ENCODE peak calls at places on chromosomes 3 and 15, in eight cellular contexts. C, Y, V, X, O, G, Q and P are unnamed samples.
A peak's percentile ranks its signal among the peaks of the same experiment; 100 is the strongest.

GRCh38 chr15:40445411-40446055 is 4.8 kb downstream of the BAHD1 start:
- DNase-seq in C (peak; percentile 21), Y (peak; percentile 77), V (peak; percentile 67), X (no peak), O (peak; percentile 75), G (no peak), Q (no peak), P (peak; percentile 74)

GRCh38 chr15:81002254-81003022 is 1.7 kb downstream of the TLNRD1 start:
- DNase-seq in C (peak; percentile 48), Y (peak; percentile 19), V (no peak), X (peak; percentile 29), O (peak; percentile 57), G (peak; percentile 29), Q (no peak), P (peak; percentile 63)

GRCh38 chr15:76866716-76867321 is 38.3 kb downstream of the SCAPER start:
- DNase-seq in C (peak; percentile 75), Y (peak; percentile 5), V (peak; percentile 48), X (no peak), O (peak; percentile 63), G (no peak), Q (no peak), P (peak; percentile 67)

GRCh38 chr3:47614788-47615187 is 36.1 kb upstream of the CSPG5 start:
- DNase-seq in C (no peak), Y (no peak), V (no peak), X (no peak), O (no peak), G (no peak), Q (no peak), P (no peak)

GRCh38 chr15:30990451-30991300 is 752 bp downstream of the MTMR10 start:
- DNase-seq in C (peak; percentile 74), Y (no peak), V (peak; percentile 16), X (no peak), O (peak; percentile 71), G (no peak), Q (peak; percentile 8), P (peak; percentile 56)

GRCh38 chr15:71891026-71891425 is 80.7 kb downstream of the NR2E3 start:
- DNase-seq in C (no peak), Y (no peak), V (no peak), X (peak; percentile 14), O (no peak), G (no peak), Q (no peak), P (no peak)

GRCh38 chr15:99495430-99496301 is 70.1 kb upstream of the MEF2A start:
- DNase-seq in C (no peak), Y (no peak), V (no peak), X (no peak), O (no peak), G (no peak), Q (no peak), P (no peak)

GRCh38 chr15:85005744-85006143 is 24.1 kb downstream of the PDE8A start:
- DNase-seq in C (no peak), Y (no peak), V (no peak), X (no peak), O (no peak), G (no peak), Q (no peak), P (no peak)

GRCh38 chr3:19652336-19652735 is 281.7 kb downstream of the EFHB start:
- DNase-seq in C (no peak), Y (no peak), V (no peak), X (no peak), O (no peak), G (no peak), Q (no peak), P (no peak)

GRCh38 chr3:116640119-116640518 is 69.5 kb upstream of the TUSC7 start:
- DNase-seq in C (no peak), Y (no peak), V (no peak), X (no peak), O (no peak), G (no peak), Q (no peak), P (no peak)

GRCh38 chr3:72782521-72782920 is 65.7 kb downstream of the SHQ1 start:
- DNase-seq in C (no peak), Y (no peak), V (no peak), X (no peak), O (no peak), G (no peak), Q (no peak), P (no peak)

GRCh38 chr15:61084502-61084901 is 144.6 kb downstream of the RORA start:
- DNase-seq in C (no peak), Y (no peak), V (no peak), X (no peak), O (no peak), G (no peak), Q (no peak), P (no peak)

GRCh38 chr15:70475921-70476320 is 287.4 kb downstream of the UACA start:
- DNase-seq in C (no peak), Y (no peak), V (no peak), X (no peak), O (no peak), G (no peak), Q (no peak), P (no peak)

GRCh38 chr3:112454098-112454884 is 45.0 kb downstream of the BTLA start:
- DNase-seq in C (no peak), Y (no peak), V (no peak), X (no peak), O (no peak), G (no peak), Q (no peak), P (no peak)

GRCh38 chr3:71454513-71455423 is 128.8 kb downstream of the FOXP1 start:
- DNase-seq in C (no peak), Y (no peak), V (no peak), X (no peak), O (no peak), G (peak; percentile 55), Q (peak; percentile 44), P (no peak)

GRCh38 chr3:113405180-113405579 is 36.1 kb downstream of the CFAP44 start:
- DNase-seq in C (peak; percentile 18), Y (no peak), V (peak; percentile 56), X (no peak), O (peak; percentile 58), G (no peak), Q (no peak), P (peak; percentile 64)

GRCh38 chr3:163261056-163261455 is 1764.4 kb downstream of the OTOL1 start:
- DNase-seq in C (no peak), Y (no peak), V (peak; percentile 60), X (no peak), O (no peak), G (no peak), Q (no peak), P (no peak)

GRCh38 chr3:171461087-171461917 is 1.1 kb upstream of the TNIK start:
- DNase-seq in C (no peak), Y (no peak), V (no peak), X (no peak), O (peak; percentile 49), G (peak; percentile 45), Q (peak; percentile 53), P (peak; percentile 32)

GRCh38 chr3:30195352-30195751 is 411.0 kb upstream of the TGFBR2 start:
- DNase-seq in C (no peak), Y (no peak), V (no peak), X (no peak), O (no peak), G (no peak), Q (no peak), P (no peak)

GRCh38 chr3:55243686-55244085 is 243.4 kb downstream of the WNT5A start:
- DNase-seq in C (no peak), Y (no peak), V (no peak), X (no peak), O (no peak), G (no peak), Q (no peak), P (peak; percentile 12)

GRCh38 chr3:128318275-128318920 is 148.3 kb downstream of the DNAJB8 start:
- DNase-seq in C (no peak), Y (no peak), V (no peak), X (no peak), O (no peak), G (no peak), Q (no peak), P (no peak)

GRCh38 chr3:8596706-8597514 is 47.7 kb downstream of the SSUH2 start:
- DNase-seq in C (no peak), Y (no peak), V (no peak), X (peak; percentile 57), O (no peak), G (no peak), Q (no peak), P (no peak)

GRCh38 chr15:90173372-90173771 is 27.8 kb upstream of the SEMA4B start:
- DNase-seq in C (no peak), Y (no peak), V (no peak), X (no peak), O (no peak), G (no peak), Q (no peak), P (no peak)

GRCh38 chr15:90178468-90179435 is 22.4 kb upstream of the SEMA4B start:
- DNase-seq in C (no peak), Y (no peak), V (no peak), X (no peak), O (no peak), G (no peak), Q (no peak), P (no peak)

GRCh38 chr15:90177012-90177411 is 24.1 kb upstream of the SEMA4B start:
- DNase-seq in C (no peak), Y (no peak), V (no peak), X (no peak), O (no peak), G (no peak), Q (no peak), P (no peak)

GRCh38 chr15:90174140-90174891 is 26.8 kb upstream of the SEMA4B start:
- DNase-seq in C (peak; percentile 44), Y (no peak), V (no peak), X (peak; percentile 79), O (peak; percentile 45), G (no peak), Q (no peak), P (no peak)
- H3K4me3 ChIP-seq in C (no peak overlapping the region), Y (no peak overlapping the region), V (no peak overlapping the region), X (peak overlapping the region; percentile 44), O (no peak overlapping the region), G (no peak overlapping the region), Q (no peak overlapping the region), P (no peak overlapping the region)

GRCh38 chr3:103167850-103168249 is 733.0 kb downstream of the ZPLD1 start:
- DNase-seq in C (no peak), Y (no peak), V (no peak), X (no peak), O (no peak), G (no peak), Q (no peak), P (no peak)
- H3K4me3 ChIP-seq in C (no peak overlapping the region), Y (no peak overlapping the region), V (no peak overlapping the region), X (no peak overlapping the region), O (no peak overlapping the region), G (no peak overlapping the region), Q (no peak overlapping the region), P (no peak overlapping the region)

GRCh38 chr3:53167418-53168174 is 6.6 kb downstream of the PRKCD start:
- DNase-seq in C (no peak), Y (no peak), V (no peak), X (no peak), O (no peak), G (no peak), Q (no peak), P (no peak)
- H3K4me3 ChIP-seq in C (no peak overlapping the region), Y (no peak overlapping the region), V (no peak overlapping the region), X (no peak overlapping the region), O (no peak overlapping the region), G (no peak overlapping the region), Q (no peak overlapping the region), P (no peak overlapping the region)

DNA sequence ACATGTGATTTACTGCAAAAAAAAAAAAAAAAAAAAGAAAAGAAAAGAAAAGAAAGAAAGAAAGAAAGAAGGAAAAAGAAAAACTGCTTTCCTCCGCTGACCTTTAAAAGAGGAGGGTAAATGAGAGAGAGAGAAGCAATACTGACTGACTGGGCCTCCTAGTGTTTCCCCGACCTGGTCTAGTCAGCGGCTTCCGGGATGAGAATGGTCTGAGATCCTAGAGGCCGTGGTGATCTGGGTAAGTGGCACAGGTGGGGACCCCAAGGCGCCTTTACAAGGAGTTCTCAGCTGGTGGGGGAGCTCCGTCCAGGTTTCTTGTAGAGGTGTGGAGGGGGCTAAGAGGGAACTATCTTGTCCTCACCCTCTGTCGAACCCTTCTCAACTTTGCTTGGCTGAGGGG is 223.1 kb downstream of the MEIS2 start:
- DNase-seq in C (no peak), Y (no peak), V (no peak), X (no peak), O (no peak), G (no peak), Q (no peak), P (no peak)
- H3K4me3 ChIP-seq in C (no peak overlapping the region), Y (no peak overlapping the region), V (no peak overlapping the region), X (no peak overlapping the region), O (no peak overlapping the region), G (no peak overlapping the region), Q (no peak overlapping the region), P (no peak overlapping the region)